ENCODE peak calls at places on chromosome 6, in nine cellular contexts. F is AG04450; X is HuH-7; B is T1000; I is CD8-positive, alpha-beta memory T cell; C is transverse colon; H is foreskin fibroblast; U is activated naive CD8-positive, alpha-beta T cell treated with anti-CD3 and anti-CD28 coated beads for 36 hours; E is KG1. O is an unnamed sample.

GRCh38 chr6:112010328-112010727 is 43.6 kb upstream of the CCN6 start:
- DNase-seq in C (no peak), F (no peak), U (no peak), H (no peak), I (peak), B (no peak), X (peak), E (no peak), O (no peak)

GRCh38 chr6:37822851-37823682 is 3.5 kb downstream of the ZFAND3 start:
- DNase-seq in U (peak), X (no peak), I (no peak), E (no peak), F (no peak), B (no peak), C (peak), H (no peak), O (no peak)

GRCh38 chr6:25257686-25258348 is 21.4 kb upstream of the CARMIL1 start:
- DNase-seq in E (no peak), X (no peak), F (no peak), C (no peak), B (no peak), I (no peak), H (no peak), U (no peak), O (no peak)

GRCh38 chr6:51542466-51542865 is 544.9 kb downstream of the PKHD1 start:
- DNase-seq in H (no peak), C (no peak), U (no peak), X (no peak), I (no peak), B (no peak), F (no peak), E (no peak), O (no peak)

GRCh38 chr6:154127638-154128037 is 88.6 kb downstream of the OPRM1 start:
- DNase-seq in B (no peak), U (no peak), I (no peak), F (no peak), H (no peak), C (no peak), E (no peak), X (no peak), O (no peak)

GRCh38 chr6:72524011-72524645 is 97.7 kb upstream of the KCNQ5 start:
- DNase-seq in X (no peak), E (no peak), C (no peak), H (no peak), B (no peak), U (no peak), F (no peak), I (no peak), O (no peak)

GRCh38 chr6:150767585-150768164 is 97.8 kb upstream of the MTHFD1L start:
- DNase-seq in F (no peak), B (no peak), U (no peak), I (no peak), X (peak), C (no peak), E (no peak), H (no peak), O (no peak)

GRCh38 chr6:148419430-148419829 is 76.8 kb downstream of the SASH1 start:
- DNase-seq in B (no peak), H (no peak), F (no peak), X (no peak), U (no peak), I (no peak), C (no peak), E (peak), O (no peak)

GRCh38 chr6:83132121-83132520 is 60.9 kb downstream of the PGM3 start:
- DNase-seq in B (no peak), H (no peak), X (no peak), E (no peak), F (no peak), I (no peak), U (no peak), C (no peak), O (no peak)

GRCh38 chr6:3455490-3456394 is 1.1 kb downstream of the SLC22A23 start:
- DNase-seq in E (no peak), X (no peak), C (peak), B (no peak), F (no peak), U (peak), I (no peak), H (no peak), O (no peak)

GRCh38 chr6:47145212-47145611 is 103.1 kb upstream of the ADGRF1 start:
- DNase-seq in B (no peak), E (no peak), F (no peak), X (no peak), U (no peak), C (no peak), H (no peak), I (no peak), O (no peak)

GRCh38 chr6:6003334-6004146 is 3.2 kb downstream of the NRN1 start:
- DNase-seq in B (no peak), C (no peak), E (no peak), H (no peak), U (peak), X (no peak), F (no peak), I (no peak), O (no peak)

GRCh38 chr6:154453329-154453728 is 57.2 kb downstream of the CNKSR3 start:
- DNase-seq in I (no peak), E (no peak), B (no peak), X (no peak), C (no peak), H (no peak), U (no peak), F (no peak), O (no peak)

GRCh38 chr6:38531134-38531533 is 108.6 kb downstream of the BTBD9 start:
- DNase-seq in E (no peak), B (no peak), C (no peak), U (no peak), X (no peak), H (no peak), I (no peak), F (no peak), O (no peak)

GRCh38 chr6:48535569-48535968 is 424.6 kb upstream of the PTCHD4 start:
- DNase-seq in H (peak), C (no peak), X (no peak), E (peak), U (no peak), F (no peak), B (peak), I (no peak), O (no peak)

GRCh38 chr6:15901141-15902115 is 227.5 kb upstream of the MYLIP start:
- DNase-seq in H (no peak), U (peak), E (no peak), C (peak), X (no peak), I (no peak), B (peak), F (no peak), O (no peak)

GRCh38 chr6:25224237-25224636 is 54.9 kb upstream of the CARMIL1 start:
- DNase-seq in I (no peak), U (no peak), B (no peak), F (no peak), X (no peak), C (no peak), E (no peak), H (no peak), O (no peak)